ENCODE peak calls at places on chromosomes 13 and 19, in nine cellular contexts. B is neural progenitor cell, F is esophagus squamous epithelium, N is iPS DF 6.9, R is heart right ventricle, U is aorta, C is tibial nerve, Q is endodermal cell, J is trophoblast cell. P is an unnamed sample.

GRCh38 chr13:24005711-24006281 is 108.5 kb upstream of the C1QTNF9B start:
- DNase-seq in B (no peak), F (no peak), N (no peak), R (no peak), U (no peak), C (no peak), Q (no peak), J (peak; percentile 52), P (no peak)

GRCh38 chr13:95535243-95535642 is 17.3 kb upstream of the CLDN10 start:
- DNase-seq in B (no peak), F (no peak), N (no peak), R (no peak), U (no peak), C (no peak), Q (no peak), J (peak; percentile 20), P (no peak)

GRCh38 chr13:23905766-23906165 is 8.5 kb upstream of the C1QTNF9B start:
- DNase-seq in B (no peak), F (no peak), N (no peak), R (no peak), U (no peak), C (no peak), Q (no peak), J (no peak), P (no peak)

GRCh38 chr13:48319458-48320395 is 16.2 kb downstream of the RB1 start:
- DNase-seq in B (no peak), F (no peak), N (no peak), R (no peak), U (no peak), C (no peak), Q (no peak), J (peak; percentile 20), P (no peak)

GRCh38 chr13:30873519-30873918 is 32.6 kb upstream of the MEDAG start:
- DNase-seq in B (peak; percentile 16), F (no peak), N (no peak), R (no peak), U (no peak), C (no peak), Q (peak; percentile 52), J (no peak), P (no peak)

GRCh38 chr13:48624858-48625257 is 28.9 kb upstream of the CYSLTR2 start:
- DNase-seq in B (no peak), F (no peak), N (no peak), R (no peak), U (no peak), C (peak; percentile 46), Q (no peak), J (peak; percentile 65), P (no peak)

GRCh38 chr19:16419671-16420394 is 51.9 kb downstream of the EPS15L1 start:
- DNase-seq in B (no peak), F (no peak), N (no peak), R (no peak), U (no peak), C (no peak), Q (peak; percentile 64), J (no peak), P (no peak)

GRCh38 chr13:28324181-28324789 is 170.6 kb downstream of the FLT1 start:
- DNase-seq in B (peak; percentile 84), F (no peak), N (peak; percentile 84), R (no peak), U (no peak), C (peak; percentile 74), Q (peak; percentile 91), J (peak; percentile 58), P (no peak)

GRCh38 chr13:21326155-21327030 is 132.7 kb downstream of the ZDHHC20 start:
- DNase-seq in B (peak; percentile 88), F (no peak), N (no peak), R (no peak), U (no peak), C (no peak), Q (peak; percentile 85), J (peak; percentile 74), P (peak; percentile 52)

GRCh38 chr13:106100261-106100919 is 435.1 kb downstream of the EFNB2 start:
- DNase-seq in B (peak; percentile 92), F (no peak), N (peak; percentile 68), R (no peak), U (no peak), C (no peak), Q (peak; percentile 93), J (peak; percentile 82), P (no peak)

GRCh38 chr13:98083507-98083906 is 59.4 kb upstream of the FARP1 start:
- DNase-seq in B (no peak), F (no peak), N (no peak), R (no peak), U (no peak), C (no peak), Q (no peak), J (peak; percentile 93), P (no peak)
- H3K4me3 ChIP-seq in B (no peak overlapping the region), F (no peak overlapping the region), N (no peak overlapping the region), R (no peak overlapping the region), U (no peak overlapping the region), C (no peak overlapping the region), Q (no peak overlapping the region), J (no peak overlapping the region), P (no peak overlapping the region)

GRCh38 chr13:102617697-102618350 is 21.0 kb downstream of the TPP2 start:
- DNase-seq in B (no peak), F (no peak), N (no peak), R (no peak), U (no peak), C (no peak), Q (no peak), J (no peak), P (no peak)

DNA sequence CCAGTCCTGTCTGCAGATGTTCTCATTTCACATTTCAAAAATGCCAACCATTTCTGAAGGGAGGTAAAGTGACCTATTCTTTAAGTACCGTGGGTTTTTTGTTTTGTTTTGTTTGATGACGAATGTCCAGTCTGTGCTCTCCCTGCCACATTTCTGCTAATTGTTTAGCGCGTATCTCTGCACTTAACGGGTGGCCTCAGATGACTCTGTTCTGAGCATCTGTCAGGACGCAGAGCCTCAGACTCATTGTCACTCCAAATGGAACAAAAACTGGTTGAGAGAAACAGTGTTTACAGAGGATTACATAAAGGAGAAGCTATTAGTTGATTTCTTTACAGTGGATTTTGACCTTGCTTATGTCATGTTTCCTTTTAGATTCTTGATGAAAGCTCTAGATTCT is 23.7 kb downstream of the TPP2 start:
- DNase-seq in B (no peak), F (no peak), N (no peak), R (no peak), U (no peak), C (no peak), Q (no peak), J (peak; percentile 25), P (no peak)
- H3K4me3 ChIP-seq in B (no peak overlapping the region), F (no peak overlapping the region), N (no peak overlapping the region), R (no peak overlapping the region), U (no peak overlapping the region), C (no peak overlapping the region), Q (no peak overlapping the region), J (no peak overlapping the region), P (no peak overlapping the region)

GRCh38 chr19:1134431-1134830 is 30.6 kb downstream of the GPX4 start:
- DNase-seq in B (no peak), F (no peak), N (no peak), R (no peak), U (no peak), C (no peak), Q (no peak), J (peak; percentile 63), P (no peak)

GRCh38 chr19:1135454-1135853 is 31.7 kb downstream of the GPX4 start:
- DNase-seq in B (no peak), F (no peak), N (no peak), R (no peak), U (no peak), C (no peak), Q (no peak), J (no peak), P (no peak)

GRCh38 chr19:1138121-1138520 is 34.3 kb downstream of the GPX4 start:
- DNase-seq in B (no peak), F (no peak), N (no peak), R (no peak), U (no peak), C (no peak), Q (no peak), J (no peak), P (no peak)

GRCh38 chr19:1136918-1137317 is 33.1 kb downstream of the GPX4 start:
- DNase-seq in B (no peak), F (no peak), N (no peak), R (no peak), U (no peak), C (no peak), Q (no peak), J (no peak), P (no peak)

DNA sequence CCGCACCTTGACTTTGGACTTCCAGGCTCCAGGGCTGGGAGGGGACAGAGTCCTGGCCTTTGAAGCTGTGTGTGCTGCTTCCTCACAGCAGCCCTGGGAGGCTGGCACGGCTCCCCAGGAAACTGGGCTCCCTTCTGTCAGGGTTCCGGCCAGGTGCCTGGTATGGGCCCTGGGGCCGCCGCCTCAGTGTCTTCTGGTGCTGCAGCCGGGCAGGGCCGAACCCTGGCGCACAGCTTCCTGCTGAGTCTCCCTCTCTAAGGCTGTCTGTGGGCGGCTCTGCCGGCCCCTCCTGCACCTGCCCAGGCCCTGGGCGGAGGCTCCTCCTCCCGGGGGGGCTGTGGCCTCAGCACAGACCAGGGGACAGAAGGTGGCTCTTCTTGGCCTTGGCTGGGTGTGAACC is 32.4 kb downstream of the GPX4 start:
- DNase-seq in B (no peak), F (no peak), N (no peak), R (no peak), U (no peak), C (no peak), Q (no peak), J (no peak), P (no peak)
- H3K4me3 ChIP-seq in B (no peak overlapping the region), F (no peak overlapping the region), N (no peak overlapping the region), R (no peak overlapping the region), U (no peak overlapping the region), C (no peak overlapping the region), Q (no peak overlapping the region), J (no peak overlapping the region), P (no peak overlapping the region)

DNA sequence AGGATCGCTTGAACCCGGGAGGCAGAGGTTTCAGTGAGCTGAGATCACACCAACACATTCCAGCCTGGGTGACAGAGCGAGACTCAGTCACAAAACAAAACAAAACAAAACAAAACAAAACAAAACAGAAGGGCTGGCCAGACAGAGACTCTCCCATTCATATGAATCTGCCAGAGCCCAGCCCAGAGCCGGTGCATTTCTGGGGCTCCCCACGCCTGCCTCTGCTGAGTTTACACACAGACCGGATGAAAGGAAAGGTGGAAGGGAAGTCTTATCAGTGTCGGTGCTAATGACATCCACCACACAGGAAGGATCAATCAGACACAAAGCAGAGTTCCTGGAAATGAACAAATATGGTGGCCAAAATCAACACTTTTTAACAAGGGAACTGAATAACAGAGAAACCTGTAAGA is 6.8 kb downstream of the TRAPPC6A start:
- DNase-seq in B (no peak), F (no peak), N (no peak), R (no peak), U (no peak), C (no peak), Q (peak; percentile 43), J (peak; percentile 78), P (no peak)
- H3K4me3 ChIP-seq in B (no peak overlapping the region), F (no peak overlapping the region), N (no peak overlapping the region), R (no peak overlapping the region), U (no peak overlapping the region), C (no peak overlapping the region), Q (no peak overlapping the region), J (no peak overlapping the region), P (no peak overlapping the region)

DNA sequence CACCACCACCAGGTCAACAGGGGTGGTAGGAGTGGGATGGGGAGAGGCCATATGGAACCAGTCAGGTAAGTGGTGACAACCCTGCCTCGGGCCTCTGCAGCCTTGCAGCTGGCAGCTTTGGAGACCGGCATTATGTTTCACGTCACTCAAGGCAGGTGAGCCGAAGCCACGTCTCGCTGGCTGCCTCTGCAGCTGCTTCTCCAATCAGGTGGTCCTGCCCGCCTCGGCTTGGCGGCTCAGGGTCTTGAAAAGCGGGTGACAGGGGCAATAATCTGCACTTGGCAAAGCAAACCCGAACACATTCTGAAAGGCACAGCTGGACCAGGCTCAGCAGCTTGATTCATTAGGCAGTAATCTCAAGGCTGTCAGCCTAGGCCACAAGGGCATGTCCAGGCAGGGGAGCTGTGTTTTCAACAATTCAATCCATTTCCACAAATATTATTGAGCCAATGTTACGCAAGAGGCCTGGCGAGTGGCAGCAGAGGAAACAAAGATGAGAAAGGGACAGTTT is 77.4 kb upstream of the PCDH8 start:
- DNase-seq in B (no peak), F (no peak), N (no peak), R (peak; percentile 23), U (no peak), C (no peak), Q (no peak), J (no peak), P (no peak)
- H3K4me3 ChIP-seq in B (no peak overlapping the region), F (peak overlapping the region; percentile 13), N (no peak overlapping the region), R (no peak overlapping the region), U (no peak overlapping the region), C (no peak overlapping the region), Q (no peak overlapping the region), J (no peak overlapping the region), P (no peak overlapping the region)